ENCODE peak calls at places on chromosomes 7 and 10, in five cellular contexts. U is A549, G is WTC11, F is GM12878, Z is K562. P is an unnamed sample.

GRCh38 chr7:2610466-2610865 is 21.3 kb upstream of the TTYH3 start:
- DNase-seq in G (no peak), Z (no peak), U (no peak), F (no peak), P (no peak)

GRCh38 chr7:157972914-157973313 is 614.7 kb downstream of the PTPRN2 start:
- DNase-seq in G (no peak), F (no peak), U (no peak), Z (no peak), P (no peak)

GRCh38 chr10:62306663-62307062 is 38.0 kb upstream of the RTKN2 start:
- DNase-seq in Z (no peak), G (no peak), F (no peak), U (no peak), P (no peak)

GRCh38 chr10:92690211-92691041 is 671 bp downstream of the HHEX start:
- DNase-seq in G (peak; percentile 52), Z (peak; percentile 50), F (no peak), U (peak; percentile 73), P (no peak)

GRCh38 chr10:89466599-89467035 is 52.2 kb downstream of the IFIT5 start:
- DNase-seq in Z (no peak), F (no peak), U (peak; percentile 53), G (no peak), P (peak; percentile 18)

GRCh38 chr7:3106353-3106752 is 62.7 kb upstream of the CARD11 start:
- DNase-seq in G (no peak), F (no peak), Z (no peak), U (no peak), P (no peak)

GRCh38 chr7:103373866-103374643 is 26.6 kb downstream of the PSMC2 start:
- DNase-seq in F (no peak), U (no peak), Z (no peak), G (no peak), P (no peak)

GRCh38 chr10:43299579-43299978 is 32.7 kb upstream of the RASGEF1A start:
- DNase-seq in Z (no peak), U (no peak), F (no peak), G (no peak), P (no peak)

GRCh38 chr7:102075553-102076135 is 211.0 kb upstream of the SH2B2 start:
- DNase-seq in U (no peak), Z (no peak), G (no peak), F (no peak), P (no peak)

GRCh38 chr10:130553846-130554245 is 417.7 kb downstream of the GLRX3 start:
- DNase-seq in U (no peak), Z (no peak), F (no peak), G (no peak), P (no peak)

GRCh38 chr10:23040002-23040401 is 55.4 kb upstream of the MSRB2 start:
- DNase-seq in G (no peak), F (no peak), U (no peak), Z (no peak), P (no peak)

GRCh38 chr10:23038172-23038571 is 57.2 kb upstream of the MSRB2 start:
- DNase-seq in F (no peak), G (no peak), Z (peak; percentile 21), U (no peak), P (no peak)

GRCh38 chr10:23034790-23035189 is 60.6 kb upstream of the MSRB2 start:
- DNase-seq in U (no peak), Z (no peak), G (no peak), F (no peak), P (no peak)

GRCh38 chr10:23035569-23035968 is 59.8 kb upstream of the MSRB2 start:
- DNase-seq in F (no peak), G (peak; percentile 36), Z (peak; percentile 15), U (peak; percentile 26), P (peak; percentile 10)

DNA sequence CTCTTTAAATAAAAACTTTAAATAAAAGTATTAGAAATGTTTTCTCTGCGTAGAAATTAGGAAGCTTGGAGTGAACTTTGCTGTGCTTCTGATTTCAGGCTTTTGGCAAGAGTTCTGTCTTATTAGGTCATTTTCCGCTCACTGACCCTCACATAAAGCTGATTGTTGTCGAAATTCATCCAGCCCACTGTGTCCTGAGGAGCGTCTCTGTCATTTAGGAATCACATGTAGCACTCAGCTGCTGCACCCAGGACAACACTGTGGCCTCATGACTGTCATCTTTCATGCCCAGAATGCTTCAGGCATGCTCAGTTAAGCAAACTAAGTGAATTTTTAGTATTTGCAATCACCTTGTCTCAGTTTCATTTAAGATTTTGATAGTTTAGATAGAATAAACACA is 57.8 kb upstream of the MSRB2 start:
- DNase-seq in U (no peak), Z (no peak), F (no peak), G (no peak), P (no peak)
- TF ChIP-seq ESRRA in U (no peak), Z (no peak), F (no peak), G (no peak), P (no peak)

GRCh38 chr10:80265740-80266512 is 23.5 kb downstream of the MAT1A start:
- DNase-seq in Z (no peak), G (peak; percentile 28), U (no peak), F (no peak), P (no peak)
- TF ChIP-seq ESRRA in Z (no peak), G (no peak), U (no peak), F (no peak), P (no peak)

DNA sequence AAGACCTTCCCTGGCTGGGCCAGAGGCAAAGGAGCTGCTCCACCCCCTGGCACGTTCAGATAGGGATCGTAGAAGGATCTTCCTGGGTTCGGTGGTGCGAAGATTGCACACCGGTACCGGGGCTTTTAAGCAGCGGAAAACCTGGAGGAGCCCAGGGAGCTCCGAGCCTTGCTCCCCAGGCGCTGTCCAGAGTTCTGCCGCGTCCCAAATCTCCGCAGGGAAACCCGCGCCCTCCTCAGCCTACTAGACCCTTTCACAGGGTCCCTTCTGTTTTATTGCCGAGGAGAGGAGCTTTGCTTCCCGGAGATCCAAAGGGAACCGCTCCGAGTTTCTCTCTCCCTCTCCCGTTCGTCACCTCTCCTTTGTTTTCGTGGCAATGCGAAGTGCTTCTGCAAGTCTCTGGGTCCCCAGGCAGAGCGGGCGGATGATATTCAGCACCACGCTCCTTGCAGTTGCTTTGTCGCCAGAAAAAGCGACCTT is 519 bp downstream of the TMEM196 start:
- DNase-seq in G (peak; percentile 77), Z (no peak), U (peak; percentile 30), F (no peak), P (no peak)
- TF ChIP-seq ESRRA in G (no peak), Z (no peak), U (no peak), F (no peak), P (no peak)

GRCh38 chr10:24826022-24826421 is 102.3 kb upstream of the ARHGAP21 start:
- DNase-seq in F (no peak), U (no peak), Z (no peak), G (no peak), P (no peak)
- TF ChIP-seq ESRRA in F (no peak), U (no peak), Z (no peak), G (no peak), P (no peak)

P was measured in HepG2.